ENCODE peak calls at places on chromosomes 5 and 9, in seven cellular contexts. V is A549, U is GM12865, B is stomach, X is HL-60, R is pancreas, G is right lobe of liver. O is an unnamed sample.

GRCh38 chr9:136621019-136621733 is 41.5 kb upstream of the EGFL7 start:
- DNase-seq in U (no peak), X (no peak), R (no peak), B (no peak), G (no peak), V (no peak), O (no peak)

GRCh38 chr9:86783884-86784283 is 163.4 kb downstream of the GAS1 start:
- DNase-seq in R (no peak), U (no peak), X (peak), V (no peak), B (no peak), G (no peak), O (no peak)

GRCh38 chr5:151420127-151420526 is 27.3 kb upstream of the SLC36A1 start:
- DNase-seq in G (no peak), R (no peak), U (no peak), X (no peak), V (no peak), B (no peak), O (no peak)

GRCh38 chr9:128420060-128420650 is 502 bp upstream of the CERCAM start:
- DNase-seq in R (peak), G (peak), B (peak), U (peak), V (peak), X (peak), O (peak)

GRCh38 chr5:131644822-131645221 is 9.8 kb upstream of the RAPGEF6 start:
- DNase-seq in U (no peak), G (no peak), V (no peak), X (no peak), B (no peak), R (no peak), O (no peak)

GRCh38 chr9:127121628-127122175 is 733 bp downstream of the ANGPTL2 start:
- DNase-seq in X (no peak), B (no peak), R (no peak), V (no peak), G (no peak), U (no peak), O (no peak)

GRCh38 chr9:90511711-90512110 is 130.9 kb downstream of the DIRAS2 start:
- DNase-seq in R (no peak), X (no peak), B (no peak), G (no peak), U (no peak), V (no peak), O (no peak)

GRCh38 chr5:88660326-88660946 is 222.5 kb downstream of the MEF2C start:
- DNase-seq in R (no peak), G (no peak), U (peak), B (no peak), X (no peak), V (no peak), O (no peak)

GRCh38 chr5:126443374-126443851 is 20.2 kb downstream of the GRAMD2B start:
- DNase-seq in V (no peak), G (no peak), X (no peak), B (no peak), R (no peak), U (peak), O (no peak)

GRCh38 chr9:129270205-129270604 is 92.1 kb upstream of the IER5L start:
- DNase-seq in R (no peak), X (no peak), B (peak), G (no peak), V (no peak), U (peak), O (no peak)

GRCh38 chr9:135884328-135885035 is 22.9 kb downstream of the CAMSAP1 start:
- DNase-seq in G (no peak), R (no peak), V (peak), U (no peak), X (no peak), B (peak), O (no peak)

GRCh38 chr9:99178912-99179872 is 42.5 kb downstream of the ALG2 start:
- DNase-seq in X (no peak), R (no peak), B (no peak), U (no peak), V (no peak), G (no peak), O (no peak)

GRCh38 chr5:95619096-95619495 is 791 bp upstream of the GPR150 start:
- DNase-seq in G (no peak), U (no peak), X (no peak), B (no peak), V (no peak), R (no peak), O (no peak)

GRCh38 chr5:161134123-161134522 is 282.1 kb upstream of the ATP10B start:
- DNase-seq in X (no peak), G (no peak), V (no peak), U (no peak), R (no peak), B (no peak), O (no peak)

GRCh38 chr5:44860267-44860666 is 51.5 kb downstream of the MRPS30 start:
- DNase-seq in R (no peak), X (no peak), U (no peak), B (no peak), G (no peak), V (no peak), O (peak)

GRCh38 chr5:14665110-14665822 is 748 bp downstream of the OTULIN start:
- DNase-seq in B (peak), G (peak), V (peak), U (peak), R (peak), X (no peak), O (no peak)

GRCh38 chr5:120372899-120373298 is 91.2 kb upstream of the PRR16 start:
- DNase-seq in R (no peak), U (no peak), B (no peak), X (no peak), V (no peak), G (no peak), O (no peak)

DNA sequence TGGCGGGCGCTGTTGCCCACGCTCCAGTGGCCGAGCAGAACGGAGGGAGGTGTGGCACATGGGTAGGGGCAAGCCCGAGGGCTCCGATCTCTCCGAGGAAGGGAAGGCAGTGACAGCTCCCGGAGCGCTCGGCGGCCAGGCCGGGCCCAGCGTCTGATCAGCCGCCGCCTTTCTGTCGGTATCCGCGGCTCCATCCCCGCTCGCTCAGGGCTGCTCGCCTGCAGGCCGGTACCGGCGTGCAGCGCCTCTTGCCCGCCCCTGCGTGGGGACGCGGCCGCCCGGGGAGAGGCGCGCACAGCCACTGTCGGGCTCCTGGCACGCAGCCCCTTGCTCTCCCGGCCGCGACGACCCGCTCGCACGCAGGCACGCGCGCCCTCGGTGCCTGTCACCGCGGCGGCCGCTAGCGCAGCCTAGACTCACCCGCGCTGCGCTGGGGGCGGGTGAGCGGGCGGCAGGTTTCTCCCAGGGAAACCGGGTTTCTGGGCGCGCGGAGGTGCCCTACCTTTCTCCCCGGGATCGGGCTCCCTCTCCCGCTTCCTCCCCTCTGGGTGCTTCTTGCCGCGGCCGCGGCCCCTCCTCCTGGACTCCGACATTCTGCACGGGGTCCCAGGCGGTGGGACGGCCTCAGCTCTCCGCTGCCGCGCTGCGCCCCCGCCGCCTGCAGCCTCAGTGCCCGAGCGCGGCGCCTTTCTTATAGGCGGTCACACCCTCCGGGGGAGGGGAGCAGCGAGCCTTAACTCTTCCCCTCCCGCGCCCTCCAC is 108.4 kb downstream of the PSD2 start:
- DNase-seq in V (no peak), G (peak), U (peak), X (no peak), R (no peak), B (no peak), O (peak)
- TF ChIP-seq CTCF in V (no peak), G (no peak), U (no peak), X (no peak), R (no peak), B (no peak), O (no peak)

GRCh38 chr9:134637241-134637640 is 4.4 kb upstream of the COL5A1 start:
- DNase-seq in R (no peak), X (no peak), B (no peak), V (no peak), U (no peak), G (no peak), O (peak)
- TF ChIP-seq CTCF in R (no peak), X (no peak), B (no peak), V (no peak), U (no peak), G (no peak), O (no peak)

DNA sequence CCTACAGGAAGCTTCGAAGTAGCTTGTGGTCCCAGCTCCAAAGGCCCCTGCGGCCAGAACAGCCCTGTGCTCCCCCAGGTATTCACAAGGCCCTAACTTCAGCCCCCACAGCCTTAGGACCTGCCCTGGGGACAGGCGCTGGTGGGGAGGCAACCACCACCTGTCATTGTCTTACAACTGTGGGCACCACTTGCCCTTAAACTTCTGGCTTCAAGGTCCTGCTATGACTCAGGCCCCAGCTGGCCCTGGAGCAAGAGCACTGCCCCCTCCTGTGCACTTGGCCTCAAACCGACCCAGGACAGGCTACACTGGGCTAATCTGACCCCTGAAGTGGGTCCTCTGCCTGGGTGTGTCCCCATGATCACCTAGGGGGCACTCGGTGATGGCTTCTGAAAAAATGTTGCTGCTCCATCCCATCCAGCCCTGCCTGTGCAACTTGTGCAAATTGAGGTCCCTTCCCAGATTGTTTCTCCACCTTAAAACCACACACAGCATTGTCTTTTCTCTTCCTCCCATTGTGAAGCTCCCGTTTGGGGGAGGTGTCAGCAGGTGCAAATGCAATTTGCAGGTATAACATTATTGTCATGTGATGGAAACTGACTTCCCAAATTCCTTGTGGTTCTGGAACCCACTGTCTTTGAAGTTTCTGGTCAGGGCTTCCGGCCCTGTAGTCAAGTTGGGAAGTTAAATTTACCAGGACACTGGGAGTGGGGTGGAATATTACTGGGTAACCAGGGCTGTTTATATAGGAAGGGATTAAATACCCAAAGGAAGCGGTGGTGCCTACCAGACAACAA is 1.1 kb upstream of the PROB1 start:
- DNase-seq in R (no peak), U (peak), G (no peak), V (no peak), X (no peak), B (no peak), O (no peak)
- TF ChIP-seq CTCF in R (no peak), U (no peak), G (no peak), V (no peak), X (no peak), B (no peak), O (no peak)

GRCh38 chr9:33719581-33720374 is 75.6 kb upstream of the PRSS3 start:
- DNase-seq in R (no peak), B (peak), G (no peak), X (no peak), V (peak), U (peak), O (peak)
- TF ChIP-seq CTCF in R (peak), B (no peak), G (peak), X (no peak), V (peak), U (peak), O (peak)

DNA sequence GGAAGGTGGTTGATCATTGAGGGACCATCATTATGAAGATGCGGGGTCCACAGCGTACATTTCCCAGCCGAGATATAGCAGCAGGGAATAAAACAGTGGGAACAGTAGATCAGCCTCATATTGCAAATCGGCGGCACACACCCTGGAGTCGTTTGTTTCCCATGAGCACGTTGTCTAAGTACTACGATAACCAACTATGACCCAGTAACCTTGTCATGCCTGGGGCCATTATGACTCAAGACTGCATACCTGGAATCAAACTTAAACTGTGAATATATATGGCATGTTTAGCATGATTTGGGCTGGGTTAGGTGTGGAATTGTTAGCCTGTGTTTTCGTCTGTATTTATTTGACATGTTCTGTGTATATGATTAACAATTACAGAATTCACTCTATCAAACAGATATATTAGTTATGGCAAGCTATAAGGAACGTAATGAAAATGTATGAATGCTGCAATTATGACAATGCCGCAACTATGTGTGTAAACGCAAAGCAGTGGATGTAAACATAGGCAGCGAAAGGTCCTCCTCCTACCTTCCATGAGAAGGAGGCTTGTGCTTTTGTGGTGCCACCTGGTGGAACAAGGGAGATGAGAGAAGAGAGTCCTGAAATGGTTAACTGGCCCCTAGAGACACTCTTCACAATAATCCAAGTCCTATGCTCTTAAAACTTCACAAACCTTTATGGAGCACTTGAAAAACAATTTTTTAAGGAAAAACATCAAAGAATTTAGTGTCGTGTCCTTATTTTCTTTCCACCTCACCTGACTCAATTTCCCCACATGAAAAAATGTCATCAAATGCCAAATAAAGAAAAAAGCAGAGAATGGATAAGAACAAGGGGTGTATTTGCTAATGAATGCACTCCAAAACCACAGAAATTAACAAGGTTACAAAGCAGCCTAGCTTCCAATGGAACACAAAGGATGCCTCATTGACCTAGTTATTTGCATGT is 47.1 kb downstream of the SEMA5A start:
- DNase-seq in R (peak), G (peak), B (no peak), X (no peak), U (peak), V (peak), O (no peak)
- TF ChIP-seq CTCF in R (peak), G (peak), B (no peak), X (no peak), U (peak), V (peak), O (no peak)

GRCh38 chr9:120711354-120711753 is 2.9 kb downstream of the MEGF9 start:
- DNase-seq in V (peak), R (no peak), U (no peak), B (no peak), G (no peak), X (no peak), O (no peak)
- TF ChIP-seq CTCF in V (no peak), R (no peak), U (no peak), B (no peak), G (no peak), X (no peak), O (no peak)

DNA sequence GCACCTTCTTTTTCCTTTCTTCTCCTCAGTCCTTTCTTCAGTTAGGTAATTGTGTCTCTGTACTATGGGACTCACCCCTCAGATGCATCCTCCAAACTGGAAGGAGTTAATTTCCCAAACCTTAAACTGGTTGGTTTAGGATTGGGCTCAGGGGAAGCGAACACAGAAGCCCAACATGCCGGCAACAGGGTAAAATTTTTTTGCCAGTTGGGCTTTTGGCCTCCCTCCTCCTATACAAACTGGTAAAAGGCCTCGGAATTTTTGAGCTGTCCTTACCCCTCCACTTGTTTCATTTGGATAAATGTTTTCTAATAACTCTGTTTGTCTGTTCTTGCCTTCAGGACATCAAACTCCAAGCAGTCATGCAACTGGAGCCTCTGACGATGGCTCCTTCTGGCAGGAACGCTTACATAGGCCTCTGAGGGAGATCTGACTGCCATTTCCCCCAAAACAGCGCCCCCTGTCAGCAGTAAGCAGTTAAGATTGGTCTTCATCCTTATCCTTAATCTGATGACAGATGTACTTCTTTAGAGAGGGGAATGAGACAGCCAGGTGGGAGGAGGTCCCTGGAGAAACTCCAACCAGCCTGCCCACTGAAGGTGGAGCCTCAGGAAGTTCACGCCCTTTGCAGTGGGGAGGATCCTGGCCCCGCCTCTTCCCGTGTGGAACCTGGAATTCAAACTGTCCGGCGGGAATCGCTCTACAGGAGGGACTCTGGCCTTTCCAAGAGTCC is 57.8 kb upstream of the SPINK5 start:
- DNase-seq in R (no peak), X (no peak), G (no peak), U (peak), B (no peak), V (peak), O (no peak)
- TF ChIP-seq CTCF in R (no peak), X (no peak), G (no peak), U (peak), B (no peak), V (no peak), O (no peak)

GRCh38 chr5:43592363-43592762 is 10.6 kb upstream of the NNT start:
- DNase-seq in B (no peak), R (no peak), G (no peak), U (no peak), X (no peak), V (no peak), O (no peak)

GRCh38 chr5:43589310-43589709 is 13.7 kb upstream of the NNT start:
- DNase-seq in X (no peak), B (no peak), U (no peak), G (no peak), V (no peak), R (no peak), O (no peak)

DNA sequence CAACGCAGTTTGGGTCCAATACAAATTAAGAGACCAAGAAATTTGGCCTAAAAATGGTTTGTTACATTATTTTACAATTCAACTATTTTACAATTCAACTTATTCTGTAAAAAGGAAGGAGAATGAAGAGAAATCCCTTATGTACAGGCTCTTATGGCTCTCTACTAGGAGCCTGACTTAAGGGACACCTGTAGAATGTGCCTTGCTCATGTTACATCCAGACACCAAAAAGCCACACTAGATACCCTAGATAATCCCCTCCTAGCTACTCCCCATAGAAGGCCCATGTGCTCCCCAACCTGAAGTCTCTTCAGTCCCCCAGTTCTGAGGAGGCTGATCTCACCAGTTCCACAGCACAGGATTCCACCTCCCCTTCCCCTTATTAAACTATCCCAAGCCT is 14.1 kb upstream of the NNT start:
- DNase-seq in R (no peak), V (no peak), X (no peak), G (no peak), U (no peak), B (no peak), O (no peak)
- TF ChIP-seq CTCF in R (no peak), V (no peak), X (no peak), G (no peak), U (no peak), B (no peak), O (no peak)

GRCh38 chr9:131919181-131919580 is 160.5 kb downstream of the MED27 start:
- DNase-seq in R (no peak), B (no peak), U (no peak), G (no peak), V (no peak), X (no peak), O (no peak)

GRCh38 chr9:131912069-131912468 is 167.6 kb downstream of the MED27 start:
- DNase-seq in R (no peak), X (no peak), V (no peak), U (no peak), B (no peak), G (no peak), O (no peak)

GRCh38 chr9:131917009-131917408 is 162.7 kb downstream of the MED27 start:
- DNase-seq in X (no peak), B (no peak), V (no peak), U (no peak), G (no peak), R (no peak), O (no peak)

GRCh38 chr9:131915181-131915580 is 164.5 kb downstream of the MED27 start:
- DNase-seq in R (no peak), V (no peak), U (no peak), B (no peak), X (no peak), G (no peak), O (no peak)
- TF ChIP-seq CTCF in R (no peak), V (no peak), U (no peak), B (no peak), X (no peak), G (no peak), O (no peak)

O was measured in glutamatergic neuron.